ENCODE peak calls at places on chromosomes 16 and 17, in seven cellular contexts. K, J, H, I, P, X and F are unnamed samples.
A peak's percentile ranks its signal among the peaks of the same experiment; 100 is the strongest.

GRCh38 chr16:19330801-19331484 is 45.4 kb downstream of the CLEC19A start:
- DNase-seq in X (no peak), J (no peak), I (no peak), P (no peak), H (no peak), K (no peak), F (peak; percentile 48)

GRCh38 chr17:45729284-45729907 is 54.7 kb upstream of the CRHR1 start:
- DNase-seq in K (no peak), J (no peak), P (no peak), X (no peak), H (no peak), I (no peak), F (no peak)

GRCh38 chr16:56608876-56609462 is 585 bp downstream of the MT2A start:
- DNase-seq in X (no peak), J (no peak), K (no peak), I (no peak), P (peak; percentile 45), H (no peak), F (no peak)

GRCh38 chr16:89827383-89828198 is 684 bp upstream of the SPIRE2 start:
- DNase-seq in K (peak; percentile 62), J (peak; percentile 72), I (peak; percentile 62), H (no peak), X (peak; percentile 73), P (peak; percentile 74), F (peak; percentile 46)

GRCh38 chr17:79990704-79991103 is 45.0 kb downstream of the TBC1D16 start:
- DNase-seq in J (no peak), H (no peak), K (no peak), P (no peak), X (no peak), I (no peak), F (no peak)

GRCh38 chr16:27108051-27108770 is 41.5 kb downstream of the C16orf82 start:
- DNase-seq in K (no peak), X (no peak), J (no peak), P (no peak), H (no peak), I (no peak), F (no peak)

GRCh38 chr17:42680331-42680808 is 1.3 kb downstream of the CCR10 start:
- DNase-seq in H (no peak), X (no peak), I (no peak), J (peak; percentile 34), K (peak; percentile 16), P (no peak), F (no peak)

GRCh38 chr16:66525396-66526180 is 24.3 kb downstream of the TK2 start:
- DNase-seq in J (no peak), P (no peak), I (no peak), H (no peak), X (no peak), K (peak; percentile 42), F (no peak)

GRCh38 chr17:68035131-68035522 is 408 bp upstream of the KPNA2 start:
- DNase-seq in X (peak; percentile 97), K (peak; percentile 96), P (peak; percentile 98), H (peak; percentile 85), I (peak; percentile 94), J (peak; percentile 95), F (peak; percentile 91)

GRCh38 chr17:82434216-82434565 is 15.8 kb upstream of the OGFOD3 start:
- DNase-seq in X (no peak), I (no peak), P (no peak), H (no peak), J (peak; percentile 52), K (no peak), F (no peak)

GRCh38 chr17:14986127-14986526 is 279.0 kb downstream of the PMP22 start:
- DNase-seq in I (no peak), K (no peak), P (no peak), X (no peak), J (no peak), H (no peak), F (no peak)

GRCh38 chr16:57773680-57774295 is 28.5 kb downstream of the KIFC3 start:
- DNase-seq in H (no peak), X (no peak), K (peak; percentile 76), P (no peak), J (no peak), I (no peak), F (no peak)

GRCh38 chr16:28311413-28311812 is 19.1 kb downstream of the SBK1 start:
- DNase-seq in P (no peak), H (no peak), K (no peak), X (no peak), I (no peak), J (no peak), F (no peak)

GRCh38 chr17:74763565-74764387 is 12.4 kb downstream of the NAT9 start:
- DNase-seq in K (no peak), P (peak; percentile 93), J (peak; percentile 82), H (no peak), I (no peak), X (no peak), F (no peak)

GRCh38 chr16:4580245-4580644 is 24.1 kb downstream of the C16orf96 start:
- DNase-seq in H (no peak), J (no peak), I (no peak), X (no peak), P (no peak), K (no peak), F (no peak)

GRCh38 chr17:75147878-75148546 is 6.3 kb downstream of the JPT1 start:
- DNase-seq in H (no peak), K (no peak), P (no peak), I (no peak), X (no peak), J (peak; percentile 23), F (no peak)

GRCh38 chr16:22901563-22901962 is 87.6 kb downstream of the HS3ST2 start:
- DNase-seq in P (no peak), J (no peak), I (no peak), H (no peak), X (no peak), K (no peak), F (no peak)

GRCh38 chr17:15436399-15437369 is 30.7 kb downstream of the CDRT4 start:
- DNase-seq in H (peak; percentile 6), J (peak; percentile 63), I (peak; percentile 64), X (peak; percentile 55), K (peak; percentile 40), P (no peak), F (no peak)

GRCh38 chr16:30533748-30534367 is 800 bp downstream of the ZNF747 start:
- DNase-seq in X (no peak), H (no peak), P (peak; percentile 17), K (no peak), J (no peak), I (no peak), F (no peak)

DNA sequence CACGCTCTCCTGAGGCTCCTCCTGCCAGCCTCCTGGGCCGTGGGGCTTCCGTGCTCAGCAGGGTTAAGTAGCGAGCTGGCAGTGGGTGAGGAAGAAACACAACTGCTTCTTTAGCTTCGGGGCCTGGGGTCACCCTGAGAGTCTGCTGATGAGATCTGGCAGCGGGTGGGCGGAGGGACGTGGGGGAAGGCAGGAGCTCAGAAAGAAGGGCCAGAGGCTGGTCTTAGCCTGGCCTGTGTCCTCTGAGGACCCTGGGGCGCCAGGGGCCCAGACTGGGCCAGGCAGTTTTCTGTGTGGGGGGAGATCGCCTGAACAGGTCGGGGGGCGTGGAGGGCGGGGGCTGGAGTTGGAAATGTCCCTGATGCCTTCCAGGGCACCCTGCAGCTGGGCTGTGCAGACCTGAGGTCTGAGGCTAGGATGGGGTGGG is 97.8 kb upstream of the GSE1 start:
- DNase-seq in I (no peak), H (no peak), P (no peak), X (no peak), K (no peak), J (no peak), F (no peak)
- H3K27ac ChIP-seq in I (no peak overlapping the region), H (no peak overlapping the region), P (no peak overlapping the region), X (peak overlapping the region; percentile 85), K (peak overlapping the region; percentile 95), J (peak overlapping the region; percentile 53), F (peak overlapping the region; percentile 62)

GRCh38 chr16:88383401-88384221 is 852 bp downstream of the ZNF469 start:
- DNase-seq in X (peak; percentile 53), K (no peak), J (no peak), I (peak; percentile 61), P (peak; percentile 58), H (no peak), F (no peak)
- H3K27ac ChIP-seq in X (no peak overlapping the region), K (no peak overlapping the region), J (no peak overlapping the region), I (no peak overlapping the region), P (no peak overlapping the region), H (no peak overlapping the region), F (no peak overlapping the region)

GRCh38 chr17:2487306-2487705 is 24.4 kb downstream of the METTL16 start:
- DNase-seq in K (no peak), H (no peak), X (no peak), P (no peak), J (no peak), I (no peak), F (peak; percentile 8)
- H3K27ac ChIP-seq in K (no peak overlapping the region), H (no peak overlapping the region), X (no peak overlapping the region), P (no peak overlapping the region), J (no peak overlapping the region), I (no peak overlapping the region), F (peak overlapping the region; percentile 28)

GRCh38 chr16:10740845-10741208 is 2.8 kb upstream of the NUBP1 start:
- DNase-seq in H (no peak), J (no peak), I (no peak), P (no peak), K (no peak), X (no peak), F (no peak)
- H3K27ac ChIP-seq in H (no peak overlapping the region), J (no peak overlapping the region), I (no peak overlapping the region), P (no peak overlapping the region), K (peak overlapping the region; percentile 60), X (no peak overlapping the region), F (no peak overlapping the region)

DNA sequence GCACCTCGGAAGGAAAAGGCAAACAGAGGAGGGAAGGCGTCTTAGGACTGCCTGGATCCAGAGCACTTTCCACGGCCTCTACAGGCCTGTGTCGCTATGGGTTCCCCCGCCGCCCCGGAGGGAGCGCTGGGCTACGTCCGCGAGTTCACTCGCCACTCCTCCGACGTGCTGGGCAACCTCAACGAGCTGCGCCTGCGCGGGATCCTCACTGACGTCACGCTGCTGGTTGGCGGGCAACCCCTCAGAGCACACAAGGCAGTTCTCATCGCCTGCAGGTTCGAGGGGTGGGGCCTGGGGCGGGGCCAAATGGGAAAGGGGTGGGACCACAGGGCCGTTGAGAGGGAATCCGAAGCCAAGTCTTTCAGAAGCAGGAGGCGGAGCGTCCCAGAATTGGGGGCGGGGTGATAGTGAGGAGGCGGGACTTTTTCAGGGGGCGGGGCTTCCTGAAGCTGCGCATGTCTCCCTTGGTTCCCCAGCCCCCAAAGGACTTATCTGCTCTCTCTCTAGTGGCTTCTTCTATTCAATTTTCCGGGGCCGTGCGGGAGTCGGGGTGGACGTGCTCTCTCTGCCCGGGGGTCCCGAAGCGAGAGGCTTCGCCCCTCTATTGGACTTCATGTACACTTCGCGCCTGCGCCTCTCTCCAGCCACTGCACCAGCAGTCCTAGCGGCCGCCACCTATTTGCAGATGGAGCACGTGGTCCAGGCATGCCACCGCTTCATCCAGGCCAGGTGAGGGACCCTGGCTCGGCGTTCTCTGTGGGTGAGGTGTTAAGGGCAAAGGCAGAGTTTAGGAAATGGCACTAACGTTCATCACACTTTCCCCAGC is 939 bp downstream of the BCL6B start:
- DNase-seq in K (peak; percentile 94), J (peak; percentile 96), P (peak; percentile 93), H (peak; percentile 97), I (peak; percentile 96), X (peak; percentile 96), F (peak; percentile 78)
- H3K27ac ChIP-seq in K (no peak overlapping the region), J (peak overlapping the region; percentile 56), P (no peak overlapping the region), H (peak overlapping the region; percentile 43), I (peak overlapping the region; percentile 88), X (peak overlapping the region; percentile 93), F (peak overlapping the region; percentile 30)